ENCODE peak calls at places on chromosomes 1 and 21, in four cellular contexts. One of them, this sample, is unnamed.

GRCh38 chr1:152328801-152329391 is 3.9 kb upstream of the FLG start:
- DNase-seq in ascending aorta: no peak
- DNase-seq in colonic mucosa: no peak
- DNase-seq in GM06990: no peak
- DNase-seq in this sample: peak; percentile 67

GRCh38 chr1:150537732-150538684 is 11.2 kb upstream of the ADAMTSL4 start:
- DNase-seq in ascending aorta: no peak
- DNase-seq in colonic mucosa: no peak
- DNase-seq in GM06990: no peak
- DNase-seq in this sample: no peak

GRCh38 chr21:34736116-34736870 is 67.5 kb downstream of the CLIC6 start:
- DNase-seq in ascending aorta: no peak
- DNase-seq in colonic mucosa: no peak
- DNase-seq in GM06990: no peak
- DNase-seq in this sample: no peak

GRCh38 chr1:200888349-200888838 is 6.3 kb upstream of the INAVA start:
- DNase-seq in ascending aorta: no peak
- DNase-seq in colonic mucosa: no peak
- DNase-seq in GM06990: peak; percentile 81
- DNase-seq in this sample: no peak

GRCh38 chr1:228158151-228158571 is 7.4 kb upstream of the IBA57 start:
- DNase-seq in ascending aorta: no peak
- DNase-seq in colonic mucosa: no peak
- DNase-seq in GM06990: no peak
- DNase-seq in this sample: no peak

GRCh38 chr1:216632980-216633379 is 90.2 kb downstream of the ESRRG start:
- DNase-seq in ascending aorta: no peak
- DNase-seq in colonic mucosa: no peak
- DNase-seq in GM06990: no peak
- DNase-seq in this sample: no peak

GRCh38 chr1:94438692-94439276 is 20.6 kb downstream of the ABCD3 start:
- DNase-seq in ascending aorta: no peak
- DNase-seq in colonic mucosa: peak; percentile 62
- DNase-seq in GM06990: no peak
- DNase-seq in this sample: no peak

GRCh38 chr1:236051107-236051885 is 13.6 kb downstream of the NID1 start:
- DNase-seq in ascending aorta: no peak
- DNase-seq in colonic mucosa: no peak
- DNase-seq in GM06990: no peak
- DNase-seq in this sample: no peak

GRCh38 chr21:37873655-37874054 is 42.6 kb downstream of the KCNJ6 start:
- DNase-seq in ascending aorta: no peak
- DNase-seq in colonic mucosa: no peak
- DNase-seq in GM06990: no peak
- DNase-seq in this sample: no peak

GRCh38 chr1:27979151-27979858 is 19.5 kb downstream of the XKR8 start:
- DNase-seq in ascending aorta: no peak
- DNase-seq in colonic mucosa: no peak
- DNase-seq in GM06990: no peak
- DNase-seq in this sample: peak; percentile 19

GRCh38 chr1:160550572-160551034 is 27.5 kb upstream of the SLAMF6 start:
- DNase-seq in ascending aorta: no peak
- DNase-seq in colonic mucosa: no peak
- DNase-seq in GM06990: no peak
- DNase-seq in this sample: no peak

GRCh38 chr1:148307583-148308185 is 155.6 kb upstream of the NBPF11 start:
- DNase-seq in ascending aorta: no peak
- DNase-seq in colonic mucosa: no peak
- DNase-seq in GM06990: no peak
- DNase-seq in this sample: no peak

GRCh38 chr1:76501136-76501535 is 366.1 kb upstream of the ST6GALNAC5 start:
- DNase-seq in ascending aorta: no peak
- DNase-seq in colonic mucosa: no peak
- DNase-seq in GM06990: no peak
- DNase-seq in this sample: no peak

GRCh38 chr1:83815348-83815747 is 183.6 kb downstream of the TTLL7 start:
- DNase-seq in ascending aorta: no peak
- DNase-seq in colonic mucosa: no peak
- DNase-seq in GM06990: no peak
- DNase-seq in this sample: no peak

GRCh38 chr1:231590453-231591198 is 36.0 kb upstream of the DISC1 start:
- DNase-seq in ascending aorta: no peak
- DNase-seq in colonic mucosa: peak; percentile 52
- DNase-seq in GM06990: no peak
- DNase-seq in this sample: peak; percentile 28

GRCh38 chr21:26405735-26406361 is 167.2 kb downstream of the CYYR1 start:
- DNase-seq in ascending aorta: no peak
- DNase-seq in colonic mucosa: no peak
- DNase-seq in GM06990: no peak
- DNase-seq in this sample: peak; percentile 60

GRCh38 chr1:119115301-119115700 is 25.2 kb downstream of the WARS2 start:
- DNase-seq in ascending aorta: no peak
- DNase-seq in colonic mucosa: no peak
- DNase-seq in GM06990: no peak
- DNase-seq in this sample: no peak

GRCh38 chr1:185533596-185533995 is 200.6 kb upstream of the HMCN1 start:
- DNase-seq in ascending aorta: no peak
- DNase-seq in colonic mucosa: no peak
- DNase-seq in GM06990: no peak
- DNase-seq in this sample: no peak

GRCh38 chr1:236717811-236718210 is 31.5 kb downstream of the ACTN2 start:
- DNase-seq in ascending aorta: no peak
- DNase-seq in colonic mucosa: no peak
- DNase-seq in GM06990: no peak
- DNase-seq in this sample: no peak

GRCh38 chr1:89001510-89001909 is 9.1 kb upstream of the KYAT3 start:
- DNase-seq in ascending aorta: no peak
- DNase-seq in colonic mucosa: no peak
- DNase-seq in GM06990: no peak
- DNase-seq in this sample: no peak

DNA sequence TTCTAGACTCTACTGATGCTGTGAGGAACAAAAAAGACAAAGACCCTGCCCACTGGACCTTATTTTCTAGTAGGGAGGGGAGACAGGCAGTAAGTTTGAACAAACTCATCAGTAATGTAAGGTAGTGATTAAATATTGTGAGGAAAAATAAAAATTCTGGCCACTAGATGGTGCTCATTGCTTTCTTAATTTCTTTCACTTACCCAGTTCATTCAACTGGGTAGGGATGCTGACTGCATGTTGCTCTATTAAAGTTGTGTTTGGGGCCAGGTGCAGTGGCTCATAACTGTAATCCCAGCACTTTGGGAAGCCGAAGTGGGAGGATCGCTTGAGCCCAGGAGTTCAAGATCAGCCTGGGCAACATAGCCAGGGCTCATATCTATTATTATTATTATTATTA is 6.3 kb upstream of the KYAT3 start:
- DNase-seq in ascending aorta: no peak
- DNase-seq in colonic mucosa: no peak
- DNase-seq in GM06990: peak; percentile 41
- DNase-seq in this sample: no peak
- TF ChIP-seq CTCF in ascending aorta: peak; percentile 58
- TF ChIP-seq CTCF in colonic mucosa: peak; percentile 17
- TF ChIP-seq CTCF in GM06990: peak; percentile 26
- TF ChIP-seq CTCF in this sample: peak; percentile 20

DNA sequence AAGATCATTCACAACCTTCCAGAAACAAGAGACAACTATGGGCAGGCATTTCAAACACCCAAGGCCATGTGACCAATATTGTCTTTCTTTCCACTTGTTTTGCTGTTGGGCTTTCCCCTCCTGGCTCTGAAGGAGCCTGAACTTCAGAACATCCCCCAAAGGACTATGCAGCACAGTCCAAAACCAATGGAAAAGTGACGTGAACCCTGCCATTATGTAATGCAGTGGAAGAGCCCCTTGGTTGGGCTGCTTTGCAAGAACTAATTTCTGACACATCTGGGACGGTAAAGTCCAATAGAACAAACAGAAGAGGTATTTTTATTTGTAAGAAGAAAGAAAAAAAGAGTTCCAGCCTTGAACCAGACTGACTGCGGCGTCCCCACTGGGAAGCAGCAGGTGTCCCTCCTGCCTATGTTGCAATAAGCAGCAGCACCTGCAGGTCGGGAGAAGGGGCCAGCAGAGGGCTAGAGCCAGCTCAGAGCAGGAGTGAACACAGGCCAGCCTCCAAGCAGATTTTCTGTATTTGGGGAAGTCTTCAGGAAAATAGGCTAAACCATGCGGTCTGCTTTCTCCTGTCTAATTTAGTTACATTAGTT is 116.7 kb downstream of the CDC7 start:
- DNase-seq in ascending aorta: no peak
- DNase-seq in colonic mucosa: no peak
- DNase-seq in GM06990: no peak
- DNase-seq in this sample: no peak
- TF ChIP-seq CTCF in ascending aorta: no peak
- TF ChIP-seq CTCF in colonic mucosa: no peak
- TF ChIP-seq CTCF in GM06990: peak; percentile 58
- TF ChIP-seq CTCF in this sample: peak; percentile 27

GRCh38 chr1:209883341-209883971 is 54.6 kb upstream of the SYT14 start:
- DNase-seq in ascending aorta: no peak
- DNase-seq in colonic mucosa: no peak
- DNase-seq in GM06990: no peak
- DNase-seq in this sample: peak; percentile 89

GRCh38 chr1:209885403-209886218 is 52.4 kb upstream of the SYT14 start:
- DNase-seq in ascending aorta: no peak
- DNase-seq in colonic mucosa: no peak
- DNase-seq in GM06990: no peak
- DNase-seq in this sample: no peak

GRCh38 chr1:209884249-209884648 is 53.8 kb upstream of the SYT14 start:
- DNase-seq in ascending aorta: no peak
- DNase-seq in colonic mucosa: no peak
- DNase-seq in GM06990: no peak
- DNase-seq in this sample: no peak

GRCh38 chr1:209884665-209885117 is 53.3 kb upstream of the SYT14 start:
- DNase-seq in ascending aorta: peak; percentile 29
- DNase-seq in colonic mucosa: peak; percentile 39
- DNase-seq in GM06990: no peak
- DNase-seq in this sample: peak; percentile 100

DNA sequence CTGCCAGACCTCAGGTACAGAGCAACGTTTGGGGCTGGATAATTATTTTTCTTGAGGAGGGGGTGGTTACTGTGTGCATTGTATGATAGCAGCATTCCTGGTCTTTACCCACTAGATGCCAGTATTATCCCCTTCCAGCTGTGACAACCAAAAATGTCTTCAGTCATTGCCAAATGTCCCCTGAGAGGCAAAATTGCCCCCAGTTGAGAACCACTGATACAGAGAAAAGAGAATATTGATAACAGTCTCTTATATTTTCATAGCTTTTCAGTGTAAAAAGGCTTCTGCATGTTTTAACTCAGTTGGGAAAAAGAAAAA is 51.8 kb upstream of the SYT14 start:
- DNase-seq in ascending aorta: no peak
- DNase-seq in colonic mucosa: no peak
- DNase-seq in GM06990: no peak
- DNase-seq in this sample: no peak
- TF ChIP-seq CTCF in ascending aorta: no peak
- TF ChIP-seq CTCF in colonic mucosa: no peak
- TF ChIP-seq CTCF in GM06990: no peak
- TF ChIP-seq CTCF in this sample: peak; percentile 48

GRCh38 chr1:30111431-30111830 is 612.0 kb downstream of the MATN1 start:
- DNase-seq in ascending aorta: no peak
- DNase-seq in colonic mucosa: peak; percentile 57
- DNase-seq in GM06990: no peak
- DNase-seq in this sample: peak; percentile 5
- TF ChIP-seq CTCF in ascending aorta: peak; percentile 65
- TF ChIP-seq CTCF in colonic mucosa: peak; percentile 52
- TF ChIP-seq CTCF in GM06990: peak; percentile 56
- TF ChIP-seq CTCF in this sample: peak; percentile 72

GRCh38 chr1:218546314-218546713 is 201.2 kb downstream of the TGFB2 start:
- DNase-seq in ascending aorta: no peak
- DNase-seq in colonic mucosa: no peak
- DNase-seq in GM06990: no peak
- DNase-seq in this sample: no peak
- TF ChIP-seq CTCF in ascending aorta: no peak
- TF ChIP-seq CTCF in colonic mucosa: no peak
- TF ChIP-seq CTCF in GM06990: no peak
- TF ChIP-seq CTCF in this sample: no peak